ENCODE peak calls at places on chromosomes 4 and X, in four cellular contexts. V, X, Y and B are unnamed samples.

GRCh38 chrX:68072016-68072415 is 361.3 kb downstream of the OPHN1 start:
- DNase-seq in Y (peak), V (no peak), X (no peak), B (no peak)

GRCh38 chrX:37776283-37776986 is 3.4 kb upstream of the CYBB start:
- DNase-seq in Y (no peak), X (no peak), V (no peak), B (no peak)

GRCh38 chrX:115266300-115266699 is 23.2 kb upstream of the LUZP4 start:
- DNase-seq in X (no peak), Y (no peak), V (no peak), B (no peak)

GRCh38 chrX:81263067-81263466 is 61.2 kb downstream of the SH3BGRL start:
- DNase-seq in Y (no peak), X (no peak), V (no peak), B (no peak)

GRCh38 chr4:15455290-15455689 is 14.4 kb upstream of the CC2D2A start:
- DNase-seq in X (no peak), Y (peak), V (no peak), B (no peak)

GRCh38 chr4:3405176-3405575 is 36.6 kb upstream of the HGFAC start:
- DNase-seq in X (no peak), Y (no peak), V (no peak), B (peak)

GRCh38 chr4:7769936-7770674 is 169.6 kb downstream of the AFAP1 start:
- DNase-seq in X (peak), Y (peak), V (no peak), B (peak)

GRCh38 chr4:140254656-140255299 is 100.8 kb upstream of the MAML3 start:
- DNase-seq in V (no peak), Y (peak), X (no peak), B (no peak)